ENCODE peak calls at places on chromosome 2, in nine cellular contexts. One of them, this sample, is unnamed. For H3K36me3, the result is how much of the 10 kb centered on the place peaks cover.

GRCh38 chr2:39913648-39914456 is 134.8 kb upstream of the THUMPD2 start:
- DNase-seq in stomach: no peak
- DNase-seq in uterus: no peak
- DNase-seq in heart right ventricle: no peak
- DNase-seq in cardiac muscle cell: peak
- DNase-seq in MM.1S: peak
- DNase-seq in right atrium auricular region: no peak
- DNase-seq in GM23338: peak
- DNase-seq in mammary epithelial cell: peak
- DNase-seq in this sample: no peak

GRCh38 chr2:66574701-66575624 is 140.0 kb downstream of the MEIS1 start:
- DNase-seq in stomach: no peak
- DNase-seq in uterus: peak
- DNase-seq in heart right ventricle: peak
- DNase-seq in cardiac muscle cell: peak
- DNase-seq in MM.1S: no peak
- DNase-seq in right atrium auricular region: peak
- DNase-seq in GM23338: peak
- DNase-seq in mammary epithelial cell: peak
- DNase-seq in this sample: no peak

GRCh38 chr2:179981085-179981484 is 26.0 kb downstream of the CWC22 start:
- DNase-seq in stomach: no peak
- DNase-seq in uterus: no peak
- DNase-seq in heart right ventricle: no peak
- DNase-seq in cardiac muscle cell: no peak
- DNase-seq in MM.1S: no peak
- DNase-seq in right atrium auricular region: no peak
- DNase-seq in GM23338: no peak
- DNase-seq in mammary epithelial cell: no peak
- DNase-seq in this sample: no peak

GRCh38 chr2:15984367-15985255 is 44.3 kb downstream of the MYCN start:
- DNase-seq in stomach: no peak
- DNase-seq in uterus: no peak
- DNase-seq in heart right ventricle: peak
- DNase-seq in cardiac muscle cell: no peak
- DNase-seq in MM.1S: no peak
- DNase-seq in right atrium auricular region: no peak
- DNase-seq in GM23338: peak
- DNase-seq in mammary epithelial cell: no peak
- DNase-seq in this sample: no peak

GRCh38 chr2:30362468-30363081 is 84.5 kb upstream of the LCLAT1 start:
- DNase-seq in stomach: no peak
- DNase-seq in uterus: no peak
- DNase-seq in heart right ventricle: no peak
- DNase-seq in cardiac muscle cell: peak
- DNase-seq in MM.1S: no peak
- DNase-seq in right atrium auricular region: no peak
- DNase-seq in GM23338: no peak
- DNase-seq in mammary epithelial cell: peak
- DNase-seq in this sample: no peak

GRCh38 chr2:220437938-220438337 is 810.5 kb downstream of the SLC4A3 start:
- DNase-seq in stomach: no peak
- DNase-seq in uterus: no peak
- DNase-seq in heart right ventricle: no peak
- DNase-seq in cardiac muscle cell: no peak
- DNase-seq in MM.1S: no peak
- DNase-seq in right atrium auricular region: no peak
- DNase-seq in GM23338: no peak
- DNase-seq in mammary epithelial cell: no peak
- DNase-seq in this sample: no peak

GRCh38 chr2:140997997-140998396 is 1132.8 kb downstream of the LRP1B start:
- DNase-seq in stomach: no peak
- DNase-seq in uterus: no peak
- DNase-seq in heart right ventricle: no peak
- DNase-seq in cardiac muscle cell: no peak
- DNase-seq in MM.1S: no peak
- DNase-seq in right atrium auricular region: no peak
- DNase-seq in GM23338: no peak
- DNase-seq in mammary epithelial cell: no peak
- DNase-seq in this sample: no peak

GRCh38 chr2:44560352-44560751 is 198.6 kb downstream of the CAMKMT start:
- DNase-seq in stomach: peak
- DNase-seq in uterus: no peak
- DNase-seq in heart right ventricle: no peak
- DNase-seq in cardiac muscle cell: no peak
- DNase-seq in MM.1S: peak
- DNase-seq in right atrium auricular region: no peak
- DNase-seq in GM23338: no peak
- DNase-seq in mammary epithelial cell: no peak
- DNase-seq in this sample: no peak

GRCh38 chr2:5070257-5070656 is 621.9 kb upstream of the SOX11 start:
- DNase-seq in stomach: no peak
- DNase-seq in uterus: no peak
- DNase-seq in heart right ventricle: no peak
- DNase-seq in cardiac muscle cell: no peak
- DNase-seq in MM.1S: no peak
- DNase-seq in right atrium auricular region: no peak
- DNase-seq in GM23338: peak
- DNase-seq in mammary epithelial cell: peak
- DNase-seq in this sample: no peak

GRCh38 chr2:240735476-240735875 is 43.8 kb downstream of the AQP12A start:
- DNase-seq in stomach: no peak
- DNase-seq in uterus: no peak
- DNase-seq in heart right ventricle: no peak
- DNase-seq in cardiac muscle cell: no peak
- DNase-seq in MM.1S: no peak
- DNase-seq in right atrium auricular region: no peak
- DNase-seq in GM23338: no peak
- DNase-seq in mammary epithelial cell: no peak
- DNase-seq in this sample: no peak

GRCh38 chr2:113858764-113859163 is 31.1 kb upstream of the ACTR3 start:
- DNase-seq in stomach: no peak
- DNase-seq in uterus: no peak
- DNase-seq in heart right ventricle: no peak
- DNase-seq in cardiac muscle cell: no peak
- DNase-seq in MM.1S: no peak
- DNase-seq in right atrium auricular region: no peak
- DNase-seq in GM23338: no peak
- DNase-seq in mammary epithelial cell: peak
- DNase-seq in this sample: no peak

GRCh38 chr2:240293865-240294461 is 141.5 kb upstream of the GPC1 start:
- DNase-seq in stomach: no peak
- DNase-seq in uterus: no peak
- DNase-seq in heart right ventricle: peak
- DNase-seq in cardiac muscle cell: peak
- DNase-seq in MM.1S: no peak
- DNase-seq in right atrium auricular region: no peak
- DNase-seq in GM23338: no peak
- DNase-seq in mammary epithelial cell: no peak
- DNase-seq in this sample: no peak

GRCh38 chr2:131104487-131105155 is 515 bp upstream of the PLEKHB2 start:
- DNase-seq in stomach: peak
- DNase-seq in uterus: no peak
- DNase-seq in heart right ventricle: no peak
- DNase-seq in cardiac muscle cell: peak
- DNase-seq in MM.1S: peak
- DNase-seq in right atrium auricular region: peak
- DNase-seq in GM23338: peak
- DNase-seq in mammary epithelial cell: peak
- DNase-seq in this sample: peak

GRCh38 chr2:212864186-212864585 is 287.2 kb downstream of the IKZF2 start:
- DNase-seq in stomach: no peak
- DNase-seq in uterus: no peak
- DNase-seq in heart right ventricle: no peak
- DNase-seq in cardiac muscle cell: no peak
- DNase-seq in MM.1S: no peak
- DNase-seq in right atrium auricular region: no peak
- DNase-seq in GM23338: no peak
- DNase-seq in mammary epithelial cell: no peak
- DNase-seq in this sample: no peak

GRCh38 chr2:212858496-212858895 is 292.9 kb downstream of the IKZF2 start:
- DNase-seq in stomach: no peak
- DNase-seq in uterus: no peak
- DNase-seq in heart right ventricle: no peak
- DNase-seq in cardiac muscle cell: no peak
- DNase-seq in MM.1S: no peak
- DNase-seq in right atrium auricular region: no peak
- DNase-seq in GM23338: no peak
- DNase-seq in mammary epithelial cell: peak
- DNase-seq in this sample: no peak

GRCh38 chr2:212863185-212863588 is 288.2 kb downstream of the IKZF2 start:
- DNase-seq in stomach: peak
- DNase-seq in uterus: no peak
- DNase-seq in heart right ventricle: no peak
- DNase-seq in cardiac muscle cell: peak
- DNase-seq in MM.1S: peak
- DNase-seq in right atrium auricular region: no peak
- DNase-seq in GM23338: peak
- DNase-seq in mammary epithelial cell: peak
- DNase-seq in this sample: no peak
- TF ChIP-seq CTCF in stomach: no peak
- TF ChIP-seq CTCF in uterus: no peak
- TF ChIP-seq CTCF in heart right ventricle: peak
- TF ChIP-seq CTCF in cardiac muscle cell: peak
- TF ChIP-seq CTCF in MM.1S: peak
- TF ChIP-seq CTCF in right atrium auricular region: peak
- TF ChIP-seq CTCF in GM23338: peak
- TF ChIP-seq CTCF in mammary epithelial cell: peak
- TF ChIP-seq CTCF in this sample: no peak

GRCh38 chr2:208315081-208315788 is 49.2 kb downstream of the PIKFYVE start:
- DNase-seq in stomach: no peak
- DNase-seq in uterus: peak
- DNase-seq in heart right ventricle: no peak
- DNase-seq in cardiac muscle cell: no peak
- DNase-seq in MM.1S: no peak
- DNase-seq in right atrium auricular region: no peak
- DNase-seq in GM23338: no peak
- DNase-seq in mammary epithelial cell: peak
- DNase-seq in this sample: no peak
- H3K36me3 ChIP-seq in stomach: half or more
- H3K36me3 ChIP-seq in uterus: under half
- H3K36me3 ChIP-seq in heart right ventricle: half or more
- H3K36me3 ChIP-seq in cardiac muscle cell: under half
- H3K36me3 ChIP-seq in MM.1S: under half
- H3K36me3 ChIP-seq in right atrium auricular region: under half
- H3K36me3 ChIP-seq in GM23338: under half
- H3K36me3 ChIP-seq in mammary epithelial cell: under half
- H3K36me3 ChIP-seq in this sample: half or more

GRCh38 chr2:86213699-86214502 is 14.6 kb downstream of the MRPL35 start:
- DNase-seq in stomach: peak
- DNase-seq in uterus: no peak
- DNase-seq in heart right ventricle: no peak
- DNase-seq in cardiac muscle cell: no peak
- DNase-seq in MM.1S: no peak
- DNase-seq in right atrium auricular region: peak
- DNase-seq in GM23338: no peak
- DNase-seq in mammary epithelial cell: no peak
- DNase-seq in this sample: no peak

GRCh38 chr2:86214503-86214832 is 15.2 kb downstream of the MRPL35 start:
- DNase-seq in stomach: no peak
- DNase-seq in uterus: no peak
- DNase-seq in heart right ventricle: no peak
- DNase-seq in cardiac muscle cell: no peak
- DNase-seq in MM.1S: no peak
- DNase-seq in right atrium auricular region: no peak
- DNase-seq in GM23338: no peak
- DNase-seq in mammary epithelial cell: no peak
- DNase-seq in this sample: no peak

GRCh38 chr2:86218124-86218523 is 18.9 kb downstream of the MRPL35 start:
- DNase-seq in stomach: no peak
- DNase-seq in uterus: no peak
- DNase-seq in heart right ventricle: no peak
- DNase-seq in cardiac muscle cell: no peak
- DNase-seq in MM.1S: no peak
- DNase-seq in right atrium auricular region: peak
- DNase-seq in GM23338: no peak
- DNase-seq in mammary epithelial cell: no peak
- DNase-seq in this sample: no peak

GRCh38 chr2:86219896-86220295 is 20.6 kb downstream of the MRPL35 start:
- DNase-seq in stomach: no peak
- DNase-seq in uterus: no peak
- DNase-seq in heart right ventricle: no peak
- DNase-seq in cardiac muscle cell: no peak
- DNase-seq in MM.1S: no peak
- DNase-seq in right atrium auricular region: peak
- DNase-seq in GM23338: no peak
- DNase-seq in mammary epithelial cell: no peak
- DNase-seq in this sample: no peak

DNA sequence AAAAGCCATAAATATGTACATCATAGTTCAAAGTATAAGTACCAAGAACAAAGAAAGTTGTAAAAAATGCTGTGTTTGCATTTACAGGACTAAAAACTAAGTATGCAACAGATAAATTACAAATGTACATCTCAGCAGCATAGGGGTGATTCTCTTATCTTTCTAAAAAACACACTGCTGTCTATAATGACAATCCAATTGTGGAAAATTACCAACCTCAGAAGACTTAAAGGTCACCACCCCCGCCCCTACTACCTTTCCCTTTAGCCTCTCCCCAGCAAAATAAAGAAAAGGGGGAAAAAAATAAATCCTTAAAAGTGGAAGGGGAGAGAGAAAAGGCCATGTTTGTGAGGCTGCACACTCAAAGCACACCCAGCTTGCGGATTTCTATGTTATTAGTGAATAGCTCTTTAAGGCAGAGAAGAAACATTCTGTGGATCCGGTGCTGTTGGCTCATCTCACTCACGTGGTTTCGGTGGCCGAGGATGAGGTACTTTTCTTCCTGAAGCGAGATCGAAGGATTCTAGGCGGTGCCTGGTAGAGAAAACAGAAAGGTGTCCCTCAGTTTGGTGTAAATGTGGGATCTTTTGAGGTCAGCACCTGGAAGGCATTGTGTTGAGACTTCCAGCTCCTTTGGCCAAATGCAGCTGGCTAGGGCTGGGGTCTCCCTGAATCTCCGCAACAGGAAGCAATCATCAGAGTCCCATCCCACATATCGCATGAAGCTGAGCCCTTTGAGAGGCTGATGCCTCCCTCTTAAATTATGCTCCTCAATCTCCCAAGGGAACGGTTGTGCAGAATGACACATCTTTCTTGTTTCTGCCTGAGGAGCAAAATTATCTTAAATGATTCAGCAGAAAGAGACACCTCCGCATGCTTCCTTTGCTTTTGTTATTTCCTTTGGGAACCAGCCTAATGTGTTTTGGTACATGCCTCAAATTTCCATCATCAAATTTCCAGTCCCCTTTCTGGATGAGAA is 17.6 kb downstream of the MRPL35 start:
- DNase-seq in stomach: no peak
- DNase-seq in uterus: no peak
- DNase-seq in heart right ventricle: no peak
- DNase-seq in cardiac muscle cell: no peak
- DNase-seq in MM.1S: no peak
- DNase-seq in right atrium auricular region: peak
- DNase-seq in GM23338: no peak
- DNase-seq in mammary epithelial cell: no peak
- DNase-seq in this sample: no peak
- H3K4me3 ChIP-seq in stomach: no peak
- H3K4me3 ChIP-seq in uterus: no peak
- H3K4me3 ChIP-seq in heart right ventricle: peak
- H3K4me3 ChIP-seq in cardiac muscle cell: no peak
- H3K4me3 ChIP-seq in MM.1S: no peak
- H3K4me3 ChIP-seq in right atrium auricular region: no peak
- H3K4me3 ChIP-seq in GM23338: no peak
- H3K4me3 ChIP-seq in mammary epithelial cell: no peak
- H3K4me3 ChIP-seq in this sample: no peak

GRCh38 chr2:197356136-197356535 is 45.6 kb upstream of the ANKRD44 start:
- DNase-seq in stomach: no peak
- DNase-seq in uterus: no peak
- DNase-seq in heart right ventricle: no peak
- DNase-seq in cardiac muscle cell: no peak
- DNase-seq in MM.1S: peak
- DNase-seq in right atrium auricular region: no peak
- DNase-seq in GM23338: peak
- DNase-seq in mammary epithelial cell: no peak
- DNase-seq in this sample: no peak
- TF ChIP-seq CTCF in stomach: no peak
- TF ChIP-seq CTCF in uterus: no peak
- TF ChIP-seq CTCF in heart right ventricle: no peak
- TF ChIP-seq CTCF in cardiac muscle cell: peak
- TF ChIP-seq CTCF in MM.1S: peak
- TF ChIP-seq CTCF in right atrium auricular region: peak
- TF ChIP-seq CTCF in GM23338: peak
- TF ChIP-seq CTCF in mammary epithelial cell: no peak
- TF ChIP-seq CTCF in this sample: no peak